ENCODE peak calls at places on chromosomes 5 and 9, in nine cellular contexts. V is tibial artery; N is iris pigment epithelial cell; Z is hypothalamus; I is endothelial cell; K is germinal center; T is activated CD8-positive, alpha-beta memory T cell treated with anti-CD3 and anti-CD28 coated beads for 48 hours; M is stimulated activated CD4-positive, alpha-beta T cell treated with anti-CD3 and anti-CD28 coated beads, Interleukin-15, amount 100 ng/mL, for 1 hour; Y is activated CD4-positive, alpha-beta T cell treated with anti-CD3 and anti-CD28 coated beads, Interleukin-2, amount 50 U/mL, for 4 hours. U is an unnamed sample.

GRCh38 chr5:33317271-33317670 is 123.5 kb upstream of the TARS1 start:
- DNase-seq in V (no peak), N (peak), Z (no peak), I (no peak), K (no peak), T (no peak), M (no peak), Y (no peak), U (no peak)

GRCh38 chr5:56094579-56095361 is 100.0 kb upstream of the IL6ST start:
- DNase-seq in V (no peak), N (no peak), Z (no peak), I (no peak), K (no peak), T (peak), M (peak), Y (peak), U (peak)

GRCh38 chr5:17374973-17375844 is 122.8 kb upstream of the TAF11L2 start:
- DNase-seq in V (no peak), N (peak), Z (no peak), I (no peak), K (no peak), T (no peak), M (no peak), Y (no peak), U (no peak)

GRCh38 chr9:118395415-118395814 is 691.2 kb downstream of the TLR4 start:
- DNase-seq in V (no peak), N (no peak), Z (no peak), I (no peak), K (no peak), T (no peak), M (no peak), Y (no peak), U (no peak)

GRCh38 chr9:129930743-129931142 is 95.5 kb downstream of the USP20 start:
- DNase-seq in V (no peak), N (no peak), Z (no peak), I (no peak), K (no peak), T (no peak), M (no peak), Y (no peak), U (no peak)

GRCh38 chr5:172546196-172546595 is 91.9 kb upstream of the SH3PXD2B start:
- DNase-seq in V (peak), N (no peak), Z (no peak), I (no peak), K (no peak), T (no peak), M (no peak), Y (no peak), U (no peak)

GRCh38 chr5:172798422-172799215 is 27.6 kb upstream of the DUSP1 start:
- DNase-seq in V (peak), N (peak), Z (no peak), I (no peak), K (no peak), T (no peak), M (no peak), Y (no peak), U (no peak)

GRCh38 chr9:123217148-123217585 is 51.2 kb downstream of the STRBP start:
- DNase-seq in V (no peak), N (peak), Z (no peak), I (no peak), K (no peak), T (no peak), M (no peak), Y (no peak), U (no peak)

GRCh38 chr9:117314021-117314420 is 100.8 kb downstream of the ASTN2 start:
- DNase-seq in V (no peak), N (no peak), Z (no peak), I (no peak), K (no peak), T (no peak), M (no peak), Y (no peak), U (no peak)

GRCh38 chr5:55226934-55227737 is at the start of gene MCIDAS:
- DNase-seq in V (peak), N (no peak), Z (no peak), I (peak), K (peak), T (peak), M (no peak), Y (peak), U (no peak)

GRCh38 chr5:10699987-10700386 is 61.0 kb downstream of the DAP start:
- DNase-seq in V (no peak), N (no peak), Z (no peak), I (no peak), K (peak), T (no peak), M (no peak), Y (no peak), U (no peak)

GRCh38 chr5:108801776-108802175 is 54.1 kb downstream of the FER start:
- DNase-seq in V (no peak), N (peak), Z (no peak), I (no peak), K (no peak), T (no peak), M (no peak), Y (no peak), U (no peak)

GRCh38 chr9:120336753-120337090 is 243.2 kb downstream of the CDK5RAP2 start:
- DNase-seq in V (no peak), N (no peak), Z (no peak), I (no peak), K (no peak), T (no peak), M (no peak), Y (no peak), U (no peak)

GRCh38 chr5:1324719-1325190 is 20.1 kb downstream of the CLPTM1L start:
- DNase-seq in V (no peak), N (no peak), Z (no peak), I (no peak), K (no peak), T (no peak), M (no peak), Y (no peak), U (no peak)

GRCh38 chr5:113806823-113807222 is 293.3 kb downstream of the YTHDC2 start:
- DNase-seq in V (no peak), N (peak), Z (no peak), I (no peak), K (no peak), T (no peak), M (no peak), Y (no peak), U (no peak)

GRCh38 chr5:42787845-42788244 is 23.8 kb downstream of the SELENOP start:
- DNase-seq in V (no peak), N (no peak), Z (no peak), I (no peak), K (no peak), T (no peak), M (no peak), Y (no peak), U (no peak)

GRCh38 chr5:64451551-64451950 is 54.3 kb upstream of the RGS7BP start:
- DNase-seq in V (no peak), N (no peak), Z (no peak), I (no peak), K (no peak), T (no peak), M (no peak), Y (no peak), U (no peak)

GRCh38 chr9:33943389-33943788 is 105.3 kb downstream of the UBAP2 start:
- DNase-seq in V (no peak), N (no peak), Z (no peak), I (no peak), K (no peak), T (no peak), M (no peak), Y (no peak), U (no peak)

GRCh38 chr9:17137576-17137975 is 2.7 kb downstream of the CNTLN start:
- DNase-seq in V (no peak), N (peak), Z (no peak), I (no peak), K (no peak), T (no peak), M (no peak), Y (no peak), U (no peak)

GRCh38 chr9:130912932-130913598 is 16.5 kb upstream of the QRFP start:
- DNase-seq in V (peak), N (peak), Z (no peak), I (no peak), K (no peak), T (no peak), M (no peak), Y (no peak), U (no peak)

GRCh38 chr9:81268048-81268447 is 421.3 kb downstream of the TLE1 start:
- DNase-seq in V (no peak), N (peak), Z (no peak), I (no peak), K (no peak), T (no peak), M (no peak), Y (no peak), U (no peak)

GRCh38 chr9:12718482-12719026 is 25.4 kb downstream of the TYRP1 start:
- DNase-seq in V (no peak), N (peak), Z (no peak), I (peak), K (no peak), T (no peak), M (no peak), Y (no peak), U (no peak)

GRCh38 chr5:154485850-154486426 is 7.9 kb upstream of the HAND1 start:
- DNase-seq in V (no peak), N (no peak), Z (no peak), I (no peak), K (no peak), T (no peak), M (no peak), Y (no peak), U (no peak)

GRCh38 chr9:2132484-2133082 is 117.4 kb downstream of the SMARCA2 start:
- DNase-seq in V (no peak), N (peak), Z (no peak), I (no peak), K (no peak), T (no peak), M (no peak), Y (no peak), U (no peak)

GRCh38 chr9:110337727-110338522 is at the start of gene TXNDC8:
- DNase-seq in V (no peak), N (peak), Z (no peak), I (no peak), K (no peak), T (no peak), M (no peak), Y (no peak), U (no peak)

GRCh38 chr9:112540800-112541199 is 54.2 kb downstream of the KIAA1958 start:
- DNase-seq in V (no peak), N (no peak), Z (no peak), I (no peak), K (no peak), T (no peak), M (no peak), Y (no peak), U (no peak)

GRCh38 chr5:111685969-111686368 is 71.0 kb downstream of the NREP start:
- DNase-seq in V (no peak), N (no peak), Z (no peak), I (no peak), K (no peak), T (no peak), M (no peak), Y (no peak), U (no peak)

GRCh38 chr9:131436865-131437271 is 43.0 kb downstream of the PRRC2B start:
- DNase-seq in V (no peak), N (no peak), Z (no peak), I (no peak), K (no peak), T (no peak), M (no peak), Y (no peak), U (no peak)

GRCh38 chr9:17793713-17794622 is 215.1 kb downstream of the SH3GL2 start:
- DNase-seq in V (no peak), N (peak), Z (no peak), I (no peak), K (no peak), T (no peak), M (no peak), Y (no peak), U (no peak)

GRCh38 chr5:68239485-68239884 is 23.9 kb downstream of the PIK3R1 start:
- DNase-seq in V (peak), N (peak), Z (no peak), I (no peak), K (peak), T (peak), M (peak), Y (peak), U (peak)

GRCh38 chr5:52427615-52428014 is 360.1 kb upstream of the ITGA1 start:
- DNase-seq in V (no peak), N (no peak), Z (no peak), I (no peak), K (no peak), T (no peak), M (no peak), Y (no peak), U (no peak)

GRCh38 chr5:63837437-63837836 is 124.8 kb downstream of the HTR1A start:
- DNase-seq in V (no peak), N (no peak), Z (no peak), I (no peak), K (no peak), T (no peak), M (no peak), Y (no peak), U (no peak)

GRCh38 chr9:121885345-121885901 is 207.7 kb downstream of the TTLL11 start:
- DNase-seq in V (no peak), N (peak), Z (no peak), I (no peak), K (no peak), T (no peak), M (no peak), Y (no peak), U (no peak)

GRCh38 chr5:141870871-141871270 is 7.3 kb downstream of the PCDH1 start:
- DNase-seq in V (peak), N (peak), Z (no peak), I (no peak), K (no peak), T (no peak), M (no peak), Y (no peak), U (no peak)

GRCh38 chr5:143606043-143606752 is 202.7 kb upstream of the NR3C1 start:
- DNase-seq in V (no peak), N (no peak), Z (no peak), I (no peak), K (no peak), T (no peak), M (no peak), Y (no peak), U (no peak)

GRCh38 chr9:108634164-108634563 is 221.6 kb downstream of the ACTL7B start:
- DNase-seq in V (no peak), N (peak), Z (no peak), I (no peak), K (no peak), T (no peak), M (no peak), Y (no peak), U (no peak)

GRCh38 chr9:95037789-95038521 is 279.6 kb downstream of the FANCC start:
- DNase-seq in V (no peak), N (peak), Z (no peak), I (no peak), K (no peak), T (no peak), M (no peak), Y (no peak), U (no peak)

GRCh38 chr5:53469946-53470687 is 10.3 kb upstream of the FST start:
- DNase-seq in V (no peak), N (peak), Z (no peak), I (no peak), K (no peak), T (no peak), M (no peak), Y (no peak), U (no peak)

GRCh38 chr5:15821506-15821905 is 321.5 kb downstream of the FBXL7 start:
- DNase-seq in V (no peak), N (peak), Z (no peak), I (no peak), K (no peak), T (no peak), M (no peak), Y (no peak), U (no peak)

U was measured in T-helper 1 cell.